ENCODE peak calls at places on chromosomes 5 and 9, in four cellular contexts. D, C, J and S are unnamed samples.

GRCh38 chr5:10140195-10140973 is 109.3 kb downstream of the ATPSCKMT start:
- DNase-seq in D (no peak), C (peak; percentile 13), J (peak; percentile 30), S (no peak)

GRCh38 chr9:124794902-124795491 is 18.1 kb downstream of the OLFML2A start:
- DNase-seq in D (no peak), C (peak; percentile 51), J (no peak), S (no peak)

GRCh38 chr5:61401726-61402125 is 69.7 kb downstream of the ZSWIM6 start:
- DNase-seq in D (no peak), C (no peak), J (no peak), S (no peak)

GRCh38 chr5:179275941-179276837 is 69.1 kb downstream of the ADAMTS2 start:
- DNase-seq in D (no peak), C (no peak), J (no peak), S (no peak)

GRCh38 chr9:112249277-112249676 is 74.2 kb upstream of the SUSD1 start:
- DNase-seq in D (no peak), C (no peak), J (no peak), S (no peak)

GRCh38 chr9:31445357-31445756 is 939.1 kb upstream of the ACO1 start:
- DNase-seq in D (no peak), C (no peak), J (no peak), S (no peak)

GRCh38 chr5:116772152-116772501 is 197.5 kb upstream of the SEMA6A start:
- DNase-seq in D (no peak), C (no peak), J (peak; percentile 24), S (no peak)

GRCh38 chr5:14250094-14250777 is 107.1 kb downstream of the TRIO start:
- DNase-seq in D (no peak), C (no peak), J (peak; percentile 71), S (no peak)

GRCh38 chr5:54616031-54616430 is 98.5 kb downstream of the SNX18 start:
- DNase-seq in D (no peak), C (no peak), J (no peak), S (no peak)

GRCh38 chr5:56270058-56270457 is 36.9 kb upstream of the ANKRD55 start:
- DNase-seq in D (no peak), C (no peak), J (peak; percentile 52), S (no peak)

GRCh38 chr5:41526699-41527098 is 16.3 kb upstream of the PLCXD3 start:
- DNase-seq in D (no peak), C (no peak), J (no peak), S (no peak)

GRCh38 chr9:132595319-132595718 is 12.9 kb downstream of the BARHL1 start:
- DNase-seq in D (no peak), C (no peak), J (no peak), S (no peak)

GRCh38 chr5:54520940-54521339 is 3.4 kb downstream of the SNX18 start:
- DNase-seq in D (no peak), C (no peak), J (no peak), S (no peak)

GRCh38 chr9:125538092-125538473 is 168.9 kb downstream of the MAPKAP1 start:
- DNase-seq in D (no peak), C (peak; percentile 74), J (no peak), S (no peak)

GRCh38 chr9:10612649-10613398 is at the start of gene PTPRD:
- DNase-seq in D (peak; percentile 43), C (no peak), J (peak; percentile 78), S (no peak)

GRCh38 chr5:151707566-151707965 is 20.9 kb upstream of the SPARC start:
- DNase-seq in D (no peak), C (no peak), J (no peak), S (no peak)

GRCh38 chr5:157994906-157995519 is 136.1 kb upstream of the CLINT1 start:
- DNase-seq in D (peak; percentile 73), C (peak; percentile 46), J (peak; percentile 78), S (peak; percentile 55)

GRCh38 chr9:93646640-93647178 is 70.3 kb downstream of the PHF2 start:
- DNase-seq in D (no peak), C (no peak), J (no peak), S (no peak)

GRCh38 chr9:93645921-93646639 is 69.7 kb downstream of the PHF2 start:
- DNase-seq in D (no peak), C (no peak), J (no peak), S (no peak)

GRCh38 chr9:93644397-93645088 is 68.2 kb downstream of the PHF2 start:
- DNase-seq in D (no peak), C (no peak), J (no peak), S (no peak)

GRCh38 chr9:93642961-93643360 is 66.6 kb downstream of the PHF2 start:
- DNase-seq in D (no peak), C (no peak), J (no peak), S (no peak)

DNA sequence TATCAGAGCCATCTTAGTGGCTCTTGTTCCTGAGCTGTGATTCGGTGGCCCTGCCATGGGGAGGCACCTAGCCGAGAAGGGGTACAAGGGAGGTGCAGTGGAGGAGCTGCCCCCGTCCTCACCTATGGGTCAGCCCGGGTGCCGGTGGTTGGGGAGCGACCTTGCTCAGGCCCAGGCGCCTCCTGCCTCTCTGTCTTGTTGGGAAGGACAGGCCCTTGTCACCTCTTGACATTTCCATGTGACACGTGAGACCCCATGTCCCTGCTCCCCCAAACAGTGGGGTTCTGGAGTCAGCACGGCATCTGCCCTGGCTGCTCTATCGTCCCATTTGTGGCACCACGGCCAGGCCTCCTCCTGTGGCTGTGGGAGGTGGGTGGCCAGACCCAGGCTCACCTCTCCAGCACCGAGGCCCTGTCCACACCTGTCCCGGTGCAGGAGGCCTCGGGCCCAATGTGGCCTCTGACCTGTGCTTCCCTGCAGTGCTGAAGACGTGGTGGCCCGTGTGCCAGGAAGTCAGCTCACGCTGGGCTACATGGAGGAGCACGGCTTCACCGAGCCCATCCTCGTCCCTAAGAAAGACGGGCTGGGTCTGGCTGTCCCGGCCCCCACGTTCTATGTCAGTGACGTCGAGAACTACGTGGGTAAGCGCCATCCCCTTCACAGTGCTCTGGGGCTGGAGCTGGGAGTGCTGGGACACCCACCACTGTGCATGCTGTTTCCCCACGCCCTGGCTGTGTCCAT is 68.9 kb downstream of the PHF2 start:
- DNase-seq in D (no peak), C (no peak), J (no peak), S (no peak)
- H3K36me3 ChIP-seq in D (peaks cover 10% of the 10 kb centered on the region), C (peaks cover 10% of the 10 kb centered on the region), J (peaks cover 13% of the 10 kb centered on the region), S (no peaks in the 10 kb centered on the region)

GRCh38 chr5:82335807-82336206 is 57.7 kb upstream of the RPS23 start:
- DNase-seq in D (no peak), C (no peak), J (no peak), S (no peak)
- H3K27ac ChIP-seq in D (no peak overlapping the region), C (no peak overlapping the region), J (peak overlapping the region; percentile 100), S (no peak overlapping the region)

GRCh38 chr5:126138475-126139005 is 284.7 kb upstream of the GRAMD2B start:
- DNase-seq in D (no peak), C (no peak), J (no peak), S (peak; percentile 18)
- TF ChIP-seq SIN3A in D (no peak), C (no peak), J (no peak), S (no peak)

GRCh38 chr5:6732634-6733410 is 19.6 kb downstream of the TENT4A start:
- DNase-seq in D (no peak), C (no peak), J (peak; percentile 52), S (no peak)

GRCh38 chr5:6736106-6736505 is 22.9 kb downstream of the TENT4A start:
- DNase-seq in D (no peak), C (no peak), J (no peak), S (no peak)

GRCh38 chr5:6733411-6734242 is 20.4 kb downstream of the TENT4A start:
- DNase-seq in D (no peak), C (no peak), J (no peak), S (no peak)

GRCh38 chr5:6734781-6735180 is 21.5 kb downstream of the TENT4A start:
- DNase-seq in D (no peak), C (no peak), J (no peak), S (no peak)

DNA sequence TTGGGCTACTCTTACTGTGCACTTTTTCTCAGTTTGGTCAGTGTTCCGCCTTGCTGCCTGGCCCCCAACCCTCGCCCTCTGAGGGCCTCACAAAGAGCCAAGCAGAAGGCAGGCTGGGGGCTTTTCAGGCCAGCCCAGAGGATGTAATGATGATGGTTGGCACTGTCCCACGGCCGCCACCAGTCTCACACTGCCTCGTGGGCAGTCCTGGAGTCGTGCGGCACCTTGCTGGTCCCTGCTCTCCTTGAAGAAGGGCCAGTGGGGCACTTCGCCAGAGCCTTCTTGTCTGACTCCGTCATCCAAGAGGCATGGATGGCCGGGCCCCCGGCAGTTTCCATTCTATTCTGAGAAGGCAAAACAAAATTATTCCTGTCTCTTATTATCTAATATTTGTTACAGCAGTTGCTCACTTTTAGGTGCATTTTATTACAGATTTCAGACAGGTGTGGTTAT is 21.0 kb downstream of the TENT4A start:
- DNase-seq in D (no peak), C (no peak), J (no peak), S (no peak)
- H3K36me3 ChIP-seq in D (no peaks in the 10 kb centered on the region), C (peaks cover 19% of the 10 kb centered on the region), J (peaks cover 17% of the 10 kb centered on the region), S (peaks cover 2% of the 10 kb centered on the region)

DNA sequence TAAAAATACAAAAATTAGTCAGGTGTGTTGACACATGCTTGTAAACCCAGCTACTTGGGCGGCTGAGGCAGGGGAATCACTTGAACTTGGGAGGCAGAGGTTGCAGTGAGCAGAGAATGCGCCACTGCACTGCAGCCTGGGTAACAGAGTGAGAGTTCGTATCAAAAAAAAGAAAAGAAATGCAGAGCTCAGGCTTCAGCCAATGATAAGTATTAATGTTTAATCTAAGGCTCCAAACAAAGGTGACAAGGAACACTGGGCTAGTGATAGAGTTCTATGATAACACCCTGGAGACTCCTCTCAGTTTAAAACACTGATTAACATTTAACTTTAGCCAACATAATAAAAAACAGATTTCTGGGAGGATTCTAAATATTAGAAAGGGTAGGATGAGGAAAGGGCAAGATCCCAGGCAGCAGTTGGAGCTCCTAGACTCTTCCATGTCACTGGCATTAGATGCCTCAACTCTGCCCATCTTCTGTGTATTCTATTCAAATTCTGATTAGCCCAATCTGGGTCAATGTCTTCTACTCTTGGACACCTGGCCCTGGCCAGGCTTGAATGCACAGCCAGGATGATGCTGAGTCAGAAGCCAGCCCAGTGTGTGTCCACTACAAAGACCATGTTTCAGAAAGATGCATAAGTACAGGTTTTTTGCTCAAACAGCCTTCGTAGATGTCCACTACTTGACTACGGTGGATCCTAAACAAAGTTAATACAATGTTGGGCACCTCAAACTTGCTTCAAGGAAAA is 91.0 kb upstream of the FAM169A start:
- DNase-seq in D (no peak), C (no peak), J (no peak), S (no peak)
- H3K27ac ChIP-seq in D (no peak overlapping the region), C (no peak overlapping the region), J (no peak overlapping the region), S (no peak overlapping the region)

GRCh38 chr9:127767405-127767804 is 11.1 kb downstream of the SH2D3C start:
- DNase-seq in D (no peak), C (no peak), J (no peak), S (no peak)

GRCh38 chr9:127768666-127769065 is 9.8 kb downstream of the SH2D3C start:
- DNase-seq in D (no peak), C (no peak), J (no peak), S (no peak)

GRCh38 chr9:127769985-127770904 is 8.2 kb downstream of the SH2D3C start:
- DNase-seq in D (no peak), C (no peak), J (no peak), S (no peak)

GRCh38 chr9:127769101-127769500 is 9.4 kb downstream of the SH2D3C start:
- DNase-seq in D (no peak), C (no peak), J (no peak), S (no peak)

GRCh38 chr9:127767909-127768331 is 10.5 kb downstream of the SH2D3C start:
- DNase-seq in D (no peak), C (no peak), J (peak; percentile 57), S (no peak)
- TF ChIP-seq SIN3A in D (no peak), C (no peak), J (no peak), S (no peak)